ENCODE peak calls at places on chromosomes 3 and 15, in seven cellular contexts. M, T, L, Y, C, S and F are unnamed samples.

GRCh38 chr3:183745300-183746098 is 47.9 kb downstream of the YEATS2 start:
- DNase-seq in M (no peak), T (no peak), L (no peak), Y (no peak), C (no peak), S (peak; percentile 82), F (no peak)

GRCh38 chr3:143002083-143002712 is 828 bp downstream of the U2SURP start:
- DNase-seq in M (no peak), T (peak; percentile 48), L (peak; percentile 32), Y (no peak), C (no peak), S (peak; percentile 21), F (no peak)

GRCh38 chr3:76570436-76571057 is 469.4 kb upstream of the ROBO2 start:
- DNase-seq in M (no peak), T (peak; percentile 42), L (no peak), Y (no peak), C (no peak), S (peak; percentile 54), F (no peak)

GRCh38 chr15:67915374-67916050 is 75.7 kb upstream of the RNU6-1 start:
- DNase-seq in M (no peak), T (peak; percentile 12), L (no peak), Y (peak; percentile 68), C (peak; percentile 43), S (peak; percentile 56), F (no peak)

GRCh38 chr3:88810455-88810854 is 297.0 kb upstream of the EPHA3 start:
- DNase-seq in M (no peak), T (peak; percentile 66), L (no peak), Y (no peak), C (peak; percentile 4), S (no peak), F (no peak)

GRCh38 chr3:76403556-76403955 is 618.2 kb upstream of the ZNF717 start:
- DNase-seq in M (no peak), T (peak; percentile 53), L (no peak), Y (no peak), C (no peak), S (no peak), F (no peak)

GRCh38 chr15:74725845-74726773 is 781 bp upstream of the CYP1A1 start:
- DNase-seq in M (peak; percentile 45), T (peak; percentile 54), L (peak; percentile 77), Y (peak; percentile 28), C (peak; percentile 21), S (peak; percentile 82), F (peak; percentile 53)

GRCh38 chr3:45224824-45225464 is 1.1 kb downstream of the TMEM158 start:
- DNase-seq in M (peak; percentile 39), T (peak; percentile 89), L (peak; percentile 51), Y (peak; percentile 72), C (peak; percentile 63), S (peak; percentile 83), F (peak; percentile 32)

GRCh38 chr3:147521646-147522045 is 112.5 kb downstream of the ZIC1 start:
- DNase-seq in M (no peak), T (peak; percentile 52), L (no peak), Y (no peak), C (no peak), S (no peak), F (no peak)

GRCh38 chr3:32257641-32258438 is 19.4 kb downstream of the CMTM8 start:
- DNase-seq in M (no peak), T (no peak), L (no peak), Y (no peak), C (no peak), S (no peak), F (no peak)

GRCh38 chr3:134373942-134374790 is at the start of gene AMOTL2:
- DNase-seq in M (peak; percentile 4), T (peak; percentile 99), L (peak; percentile 20), Y (peak; percentile 93), C (peak; percentile 92), S (peak; percentile 99), F (peak; percentile 85)

GRCh38 chr3:43531835-43532234 is 90.0 kb downstream of the ANO10 start:
- DNase-seq in M (no peak), T (peak; percentile 74), L (peak; percentile 7), Y (no peak), C (no peak), S (no peak), F (no peak)

GRCh38 chr3:24316887-24317383 is 177.7 kb downstream of the THRB start:
- DNase-seq in M (no peak), T (peak; percentile 47), L (no peak), Y (no peak), C (no peak), S (no peak), F (no peak)

GRCh38 chr3:149343951-149344350 is 10.5 kb upstream of the TM4SF18 start:
- DNase-seq in M (no peak), T (no peak), L (no peak), Y (no peak), C (no peak), S (peak; percentile 52), F (no peak)
- TF ChIP-seq CTCF in M (no peak), T (no peak), L (no peak), Y (no peak), C (no peak), S (peak; percentile 53), F (peak; percentile 28)

GRCh38 chr3:16150285-16150684 is 24.2 kb upstream of the GALNT15 start:
- DNase-seq in M (no peak), T (no peak), L (no peak), Y (no peak), C (no peak), S (no peak), F (no peak)
- TF ChIP-seq CTCF in M (no peak), T (no peak), L (no peak), Y (no peak), C (no peak), S (peak; percentile 21), F (no peak)

DNA sequence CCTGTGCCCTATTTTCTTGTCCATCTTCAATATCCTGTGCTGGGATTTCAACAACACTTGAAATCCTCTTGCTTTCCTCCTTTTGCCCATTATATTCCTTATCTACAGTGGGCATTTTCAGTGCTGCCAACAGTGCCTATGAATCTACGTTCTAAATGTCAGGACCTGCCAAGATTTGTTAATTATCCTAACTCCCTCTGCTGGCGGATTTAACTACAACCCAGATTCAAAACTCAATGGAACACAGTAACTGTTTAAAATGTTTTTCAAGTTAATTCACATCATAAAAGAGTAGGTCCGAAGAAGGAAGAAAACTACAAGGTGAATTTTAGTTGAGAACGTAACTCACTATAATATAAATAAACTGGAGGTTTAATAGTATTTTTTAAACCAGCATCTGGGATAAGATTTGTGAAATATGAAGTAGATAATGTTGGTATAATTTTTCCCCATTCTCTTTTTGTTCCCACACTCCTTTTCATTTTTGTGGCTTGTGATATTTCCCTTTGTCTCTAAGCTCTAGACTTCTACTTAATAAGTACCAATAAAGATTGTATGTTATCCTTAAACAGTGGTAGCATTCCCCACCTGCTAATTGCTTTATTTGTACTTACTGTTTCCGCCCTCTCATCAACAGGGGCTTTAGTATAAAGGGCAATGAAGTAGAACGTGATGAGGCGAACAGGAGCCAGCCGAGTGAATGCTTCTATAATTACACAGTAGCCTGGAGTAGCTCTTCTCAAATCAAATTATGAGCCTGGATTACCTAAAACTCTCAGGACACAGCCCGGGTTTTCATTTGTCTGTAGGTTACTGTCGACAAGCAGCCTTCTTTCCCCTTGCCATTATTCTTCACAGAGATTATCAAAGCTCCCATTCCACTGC is 302.5 kb upstream of the ATP11B start:
- DNase-seq in M (peak; percentile 2), T (no peak), L (no peak), Y (no peak), C (no peak), S (peak; percentile 77), F (no peak)
- TF ChIP-seq CTCF in M (peak; percentile 12), T (no peak), L (peak; percentile 43), Y (no peak), C (peak; percentile 18), S (peak; percentile 77), F (peak; percentile 53)

GRCh38 chr3:28853830-28854229 is 427.0 kb upstream of the RBMS3 start:
- DNase-seq in M (no peak), T (peak; percentile 36), L (no peak), Y (no peak), C (no peak), S (no peak), F (no peak)
- TF ChIP-seq CTCF in M (no peak), T (no peak), L (no peak), Y (no peak), C (no peak), S (no peak), F (peak; percentile 37)

DNA sequence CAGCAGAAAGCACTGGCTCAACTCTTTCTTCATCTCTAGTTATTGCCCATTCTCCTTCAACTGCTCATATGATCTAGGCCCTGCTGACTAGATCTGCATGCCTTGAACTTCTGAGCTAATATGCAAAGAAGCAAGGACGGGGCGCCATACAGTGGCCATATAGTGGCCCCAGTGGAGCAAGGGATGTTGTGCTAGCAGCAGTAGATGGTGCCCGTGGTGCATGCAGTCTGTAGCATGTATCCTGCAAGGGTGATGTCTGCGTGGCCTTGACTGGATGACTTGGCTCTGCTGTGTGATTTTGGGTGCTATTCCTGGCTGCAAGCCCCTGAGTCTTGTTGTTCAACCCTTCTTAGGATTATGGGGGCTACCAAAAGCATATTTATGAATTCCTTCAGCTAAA is 12.2 kb upstream of the NMD3 start:
- DNase-seq in M (no peak), T (no peak), L (no peak), Y (no peak), C (no peak), S (peak; percentile 18), F (no peak)
- TF ChIP-seq CTCF in M (no peak), T (no peak), L (no peak), Y (no peak), C (no peak), S (peak; percentile 8), F (no peak)

GRCh38 chr3:57179580-57180410 is 14.6 kb upstream of the IL17RD start:
- DNase-seq in M (no peak), T (peak; percentile 56), L (no peak), Y (no peak), C (no peak), S (peak; percentile 68), F (no peak)
- TF ChIP-seq CTCF in M (peak; percentile 49), T (peak; percentile 25), L (peak; percentile 22), Y (peak; percentile 8), C (peak; percentile 34), S (peak; percentile 64), F (peak; percentile 51)

GRCh38 chr3:25910997-25911396 is 121.1 kb downstream of the OXSM start:
- DNase-seq in M (peak; percentile 54), T (no peak), L (peak; percentile 79), Y (no peak), C (no peak), S (peak; percentile 89), F (no peak)
- TF ChIP-seq CTCF in M (peak; percentile 68), T (peak; percentile 12), L (peak; percentile 70), Y (no peak), C (peak; percentile 17), S (peak; percentile 94), F (peak; percentile 63)

DNA sequence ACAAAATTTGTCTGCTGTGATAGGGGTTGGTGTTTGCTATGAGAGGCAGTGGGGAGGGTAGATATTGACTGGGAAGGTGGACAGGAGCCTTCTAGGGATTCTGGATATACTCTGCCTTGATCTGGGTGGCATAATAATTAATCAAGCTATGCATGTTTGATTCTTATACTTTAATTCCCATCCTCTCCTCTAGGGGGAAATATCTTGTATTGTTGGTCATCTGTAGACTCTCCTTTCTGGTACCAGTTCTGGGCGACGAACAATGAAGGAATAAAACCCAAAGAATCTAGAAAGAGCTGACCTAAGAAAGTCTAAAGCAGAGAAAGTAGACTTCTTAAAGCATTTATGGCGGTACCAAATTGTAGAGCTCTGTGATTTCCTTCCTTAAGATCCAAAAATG is 198.2 kb upstream of the STRIT1 start:
- DNase-seq in M (no peak), T (no peak), L (no peak), Y (no peak), C (no peak), S (no peak), F (no peak)
- TF ChIP-seq CTCF in M (no peak), T (no peak), L (no peak), Y (no peak), C (no peak), S (peak; percentile 38), F (no peak)